ENCODE peak calls at places on chromosomes 12 and 14, in five cellular contexts. E is iris pigment epithelial cell, Z is natural killer cell, I is A549, A is ureter. F is an unnamed sample.

GRCh38 chr14:100293497-100294212 is 12.6 kb downstream of the SLC25A29 start:
- DNase-seq in E (no peak), Z (no peak), I (no peak), A (no peak), F (no peak)

GRCh38 chr12:12405882-12406281 is 49.0 kb downstream of the BORCS5 start:
- DNase-seq in E (no peak), Z (no peak), I (peak), A (no peak), F (no peak)

GRCh38 chr14:38808734-38809455 is 294.1 kb downstream of the SEC23A start:
- DNase-seq in E (no peak), Z (no peak), I (no peak), A (peak), F (no peak)

GRCh38 chr12:3989218-3989550 is 116.0 kb upstream of the PARP11 start:
- DNase-seq in E (no peak), Z (no peak), I (no peak), A (no peak), F (no peak)

GRCh38 chr12:96308881-96309280 is 91.4 kb downstream of the CDK17 start:
- DNase-seq in E (peak), Z (no peak), I (no peak), A (no peak), F (no peak)

GRCh38 chr14:59254146-59254910 is 65.9 kb downstream of the DAAM1 start:
- DNase-seq in E (peak), Z (no peak), I (no peak), A (peak), F (no peak)

GRCh38 chr12:26238341-26239126 is 43.2 kb downstream of the SSPN start:
- DNase-seq in E (no peak), Z (no peak), I (no peak), A (no peak), F (no peak)

GRCh38 chr12:1013618-1014489 is 22.8 kb downstream of the ERC1 start:
- DNase-seq in E (peak), Z (no peak), I (no peak), A (no peak), F (no peak)

GRCh38 chr12:9910716-9911421 is 21.3 kb downstream of the CLEC2A start:
- DNase-seq in E (peak), Z (no peak), I (no peak), A (no peak), F (no peak)

GRCh38 chr12:58648151-58648550 is 272.2 kb downstream of the LRIG3 start:
- DNase-seq in E (no peak), Z (no peak), I (no peak), A (no peak), F (no peak)

GRCh38 chr12:1970331-1970900 is 33.8 kb downstream of the DCP1B start:
- DNase-seq in E (no peak), Z (no peak), I (no peak), A (no peak), F (no peak)

GRCh38 chr14:104445832-104446381 is 133.7 kb upstream of the C14orf180 start:
- DNase-seq in E (no peak), Z (no peak), I (no peak), A (no peak), F (peak)

GRCh38 chr14:105086833-105087307 is 21.6 kb upstream of the GPR132 start:
- DNase-seq in E (peak), Z (peak), I (peak), A (no peak), F (peak)